ENCODE peak calls at places on chromosomes 16 and 17, in ten cellular contexts. M is breast epithelium, L is NT2/D1, N is cardiac fibroblast, V is hepatocyte, O is fibroblast of the aortic adventitia, R is sigmoid colon, Y is mesendoderm, C is foreskin fibroblast, D is fibroblast of lung. S is an unnamed sample.
A peak's percentile ranks its signal among the peaks of the same experiment; 100 is the strongest.

GRCh38 chr16:47142469-47143328 is 1.0 kb downstream of the NETO2 start:
- DNase-seq in Y (peak; percentile 68), M (no peak), R (no peak), C (peak; percentile 24), O (peak; percentile 37), L (no peak), N (peak; percentile 62), V (peak; percentile 56), D (peak; percentile 44), S (peak; percentile 63)

GRCh38 chr16:8971416-8971815 is 7.7 kb upstream of the USP7 start:
- DNase-seq in V (no peak), R (no peak), D (no peak), O (no peak), L (no peak), M (no peak), Y (no peak), C (no peak), N (no peak), S (no peak)

GRCh38 chr17:75774988-75775668 is 9.5 kb upstream of the UNK start:
- DNase-seq in R (peak; percentile 68), C (no peak), M (peak; percentile 49), O (peak; percentile 45), V (peak; percentile 68), Y (peak; percentile 77), N (no peak), L (no peak), D (peak; percentile 38), S (peak; percentile 34)

GRCh38 chr16:55487048-55487803 is 8.2 kb downstream of the MMP2 start:
- DNase-seq in D (peak; percentile 96), N (peak; percentile 94), O (peak; percentile 100), R (peak; percentile 90), M (no peak), V (peak; percentile 28), L (no peak), C (peak; percentile 96), Y (no peak), S (peak; percentile 75)

GRCh38 chr16:20928774-20929411 is 28.3 kb downstream of the LYRM1 start:
- DNase-seq in R (no peak), V (no peak), D (peak; percentile 37), N (no peak), M (no peak), L (no peak), C (peak; percentile 49), Y (no peak), O (peak; percentile 66), S (no peak)

GRCh38 chr17:75271233-75271954 is 363 bp upstream of the MIF4GD start:
- DNase-seq in D (no peak), M (peak; percentile 67), R (peak; percentile 86), O (peak; percentile 43), L (no peak), V (peak; percentile 53), Y (peak; percentile 67), C (peak; percentile 25), N (peak; percentile 60), S (peak; percentile 49)

GRCh38 chr17:80069886-80070177 is 31.5 kb upstream of the GAA start:
- DNase-seq in O (peak; percentile 25), R (no peak), D (no peak), V (no peak), L (no peak), M (no peak), Y (no peak), N (no peak), C (no peak), S (no peak)

GRCh38 chr16:46688101-46688656 is 799 bp downstream of the VPS35 start:
- DNase-seq in Y (no peak), V (no peak), D (peak; percentile 35), R (no peak), O (peak; percentile 27), C (no peak), N (peak; percentile 47), M (no peak), L (no peak), S (peak; percentile 29)

GRCh38 chr17:251531-251930 is 70.1 kb upstream of the DOC2B start:
- DNase-seq in O (no peak), C (no peak), L (no peak), V (no peak), Y (no peak), R (peak; percentile 61), M (peak; percentile 33), N (no peak), D (no peak), S (no peak)

DNA sequence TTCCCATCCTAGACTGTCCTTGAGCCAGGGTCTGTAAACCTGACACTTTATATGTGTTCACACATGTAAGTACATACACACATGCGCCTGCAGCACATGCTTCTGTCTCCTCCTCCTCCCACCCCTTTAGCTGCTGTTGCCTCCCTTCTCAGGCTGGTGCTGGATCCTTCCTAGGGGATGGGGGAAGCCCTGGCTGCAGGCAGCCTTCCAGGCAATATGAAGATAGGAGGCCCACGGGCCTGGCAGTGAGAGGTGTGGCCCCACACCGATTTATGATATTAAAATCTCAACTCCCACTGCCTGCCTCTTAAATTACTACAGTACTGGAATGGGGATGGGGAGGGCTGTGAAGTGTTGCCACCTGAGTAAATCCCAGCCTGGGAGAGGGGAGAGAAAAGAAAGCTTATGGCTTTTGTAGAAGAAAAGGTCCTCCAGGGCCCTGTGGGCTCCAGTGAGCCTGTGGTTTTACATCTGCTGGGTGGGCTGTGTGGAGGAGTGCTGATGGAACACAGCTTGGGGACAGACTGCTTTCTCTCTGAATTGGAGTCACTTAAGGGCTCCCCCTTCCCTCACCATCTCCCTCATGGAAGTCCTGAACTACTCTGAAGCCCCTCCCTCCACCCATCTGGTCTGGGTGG is 987 bp upstream of the WNK4 start:
- DNase-seq in N (no peak), M (no peak), C (no peak), D (no peak), L (no peak), Y (no peak), O (no peak), V (no peak), R (no peak), S (no peak)
- H3K4me3 ChIP-seq in N (no peak overlapping the region), M (no peak overlapping the region), C (peak overlapping the region; percentile 82), D (no peak overlapping the region), L (no peak overlapping the region), Y (no peak overlapping the region), O (no peak overlapping the region), V (no peak overlapping the region), R (no peak overlapping the region), S (no peak overlapping the region)

GRCh38 chr17:72519598-72519936 is 398.7 kb downstream of the SOX9 start:
- DNase-seq in M (no peak), D (no peak), O (no peak), V (no peak), N (no peak), R (no peak), C (no peak), L (no peak), Y (no peak), S (no peak)

GRCh38 chr17:72518810-72519597 is 398.2 kb downstream of the SOX9 start:
- DNase-seq in N (no peak), Y (no peak), C (no peak), L (no peak), R (no peak), V (peak; percentile 87), D (peak; percentile 32), M (peak; percentile 59), O (no peak), S (no peak)

GRCh38 chr17:72516772-72517399 is 396.1 kb downstream of the SOX9 start:
- DNase-seq in O (peak; percentile 16), N (peak; percentile 56), D (peak; percentile 63), Y (no peak), C (no peak), L (no peak), R (no peak), V (peak; percentile 46), M (no peak), S (peak; percentile 28)

GRCh38 chr17:72518333-72518732 is 397.5 kb downstream of the SOX9 start:
- DNase-seq in R (no peak), D (no peak), V (no peak), M (no peak), O (no peak), L (no peak), Y (no peak), C (no peak), N (no peak), S (no peak)

DNA sequence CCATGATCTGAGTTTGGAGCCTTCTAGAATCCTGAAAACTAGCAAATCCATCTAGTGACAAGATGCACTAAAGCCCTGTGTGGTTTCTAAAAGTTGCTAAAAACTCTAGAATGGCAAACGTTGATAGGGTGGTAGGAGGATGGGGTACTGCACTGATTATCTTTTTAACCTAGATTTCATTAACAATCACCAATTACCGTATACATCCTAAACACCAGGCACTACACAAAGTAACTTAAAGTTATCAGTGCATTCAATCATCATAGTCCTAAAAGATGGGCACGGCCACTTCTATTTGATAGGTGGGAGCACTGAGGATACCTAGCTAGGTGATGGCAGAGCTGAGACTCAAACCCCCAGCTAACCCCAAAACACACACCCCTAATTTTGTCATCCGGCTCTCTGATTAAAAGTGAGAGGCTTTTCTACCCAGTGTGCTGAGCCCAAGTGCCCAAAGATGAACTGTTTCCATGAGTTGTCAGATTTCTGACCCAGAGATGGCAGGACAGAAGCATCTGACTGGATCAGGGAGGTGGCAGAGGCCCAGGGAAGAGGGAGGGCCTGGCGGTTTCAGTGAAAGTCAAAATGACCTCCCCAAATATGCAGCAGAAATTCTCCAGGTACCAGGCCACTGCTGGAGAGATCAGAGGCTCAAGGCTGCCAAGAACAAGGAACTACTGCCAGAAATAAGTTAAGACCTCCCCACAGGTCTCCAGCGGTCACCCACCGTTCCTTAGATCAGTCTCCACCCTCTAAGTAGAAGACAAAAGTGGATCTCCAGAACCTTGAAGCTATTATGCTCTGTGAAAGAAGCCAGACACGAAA is 396.8 kb downstream of the SOX9 start:
- DNase-seq in N (no peak), V (no peak), L (no peak), O (no peak), C (no peak), Y (no peak), D (peak; percentile 45), M (no peak), R (no peak), S (peak; percentile 41)
- H3K4me3 ChIP-seq in N (no peak overlapping the region), V (no peak overlapping the region), L (no peak overlapping the region), O (no peak overlapping the region), C (no peak overlapping the region), Y (no peak overlapping the region), D (no peak overlapping the region), M (no peak overlapping the region), R (no peak overlapping the region), S (no peak overlapping the region)

DNA sequence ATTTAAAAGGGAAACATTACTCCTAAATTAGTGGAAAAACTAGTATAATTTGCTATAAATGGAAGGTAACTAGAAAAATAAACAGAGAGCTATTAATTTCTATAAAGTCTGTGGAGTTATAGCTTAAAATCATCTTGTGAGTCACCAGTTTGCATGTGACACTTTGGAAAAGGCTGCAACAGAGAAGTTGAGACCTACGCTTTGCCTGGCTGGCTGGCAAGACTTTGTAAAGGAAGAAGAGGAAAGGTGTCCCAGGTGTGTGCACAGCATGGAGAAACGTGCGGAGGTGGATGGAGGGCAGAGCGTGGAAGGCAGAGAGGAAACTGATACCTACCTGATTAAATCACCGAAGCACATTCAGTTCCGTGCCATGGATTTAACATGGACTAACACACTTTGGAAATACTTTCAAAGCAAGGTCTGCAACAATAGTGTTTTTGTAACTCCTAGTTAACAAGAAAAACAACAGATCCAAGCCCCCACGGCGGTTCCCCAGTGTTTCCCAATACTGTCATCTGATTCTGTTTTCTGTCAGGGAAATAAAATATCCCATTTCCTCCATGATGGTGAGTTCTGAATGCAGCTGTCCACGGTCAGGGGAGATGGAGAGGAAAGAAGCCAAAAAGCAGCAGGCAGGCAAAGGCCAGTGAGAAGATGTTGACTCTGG is 134.8 kb downstream of the XYLT1 start:
- DNase-seq in M (no peak), L (no peak), V (no peak), R (peak; percentile 49), C (no peak), N (no peak), Y (no peak), D (no peak), O (no peak), S (no peak)
- H3K4me3 ChIP-seq in M (no peak overlapping the region), L (no peak overlapping the region), V (no peak overlapping the region), R (no peak overlapping the region), C (no peak overlapping the region), N (no peak overlapping the region), Y (no peak overlapping the region), D (no peak overlapping the region), O (no peak overlapping the region), S (no peak overlapping the region)

GRCh38 chr17:48624544-48625501 is 1.3 kb downstream of the HOXB9 start:
- DNase-seq in V (peak; percentile 55), M (no peak), Y (peak; percentile 75), L (no peak), O (no peak), C (no peak), R (no peak), N (no peak), D (no peak), S (peak; percentile 40)
- H3K4me3 ChIP-seq in V (peak overlapping the region; percentile 29), M (peak overlapping the region; percentile 47), Y (peak overlapping the region; percentile 10), L (peak overlapping the region; percentile 49), O (peak overlapping the region; percentile 31), C (no peak overlapping the region), R (no peak overlapping the region), N (no peak overlapping the region), D (no peak overlapping the region), S (peak overlapping the region; percentile 74)

S was measured in astrocyte of the spinal cord.